ENCODE peak calls at places on chromosome 22, in four cellular contexts. K is fibroblast of lung, T is IMR-90, C is A549. D is an unnamed sample.

GRCh38 chr22:21041937-21042336 is 3.8 kb upstream of the LRRC74B start:
- DNase-seq in K (peak; percentile 34), T (peak; percentile 76), C (no peak), D (peak; percentile 80)

GRCh38 chr22:44815099-44816070 is 63.0 kb downstream of the ARHGAP8 start:
- DNase-seq in K (no peak), T (no peak), C (no peak), D (no peak)

GRCh38 chr22:50138988-50139387 is 31.5 kb upstream of the PANX2 start:
- DNase-seq in K (no peak), T (no peak), C (no peak), D (no peak)

GRCh38 chr22:43110444-43110926 is at the start of gene BIK:
- DNase-seq in K (peak; percentile 27), T (no peak), C (no peak), D (peak; percentile 44)

GRCh38 chr22:40203568-40203967 is 25.8 kb downstream of the TNRC6B start:
- DNase-seq in K (peak; percentile 34), T (peak; percentile 38), C (no peak), D (peak; percentile 52)

GRCh38 chr22:39634530-39635399 is 64.2 kb downstream of the CACNA1I start:
- DNase-seq in K (peak; percentile 72), T (peak; percentile 92), C (peak; percentile 78), D (peak; percentile 96)

GRCh38 chr22:39685336-39686177 is 115.0 kb downstream of the CACNA1I start:
- DNase-seq in K (no peak), T (no peak), C (no peak), D (no peak)

GRCh38 chr22:46678003-46678657 is 57.9 kb downstream of the GRAMD4 start:
- DNase-seq in K (no peak), T (no peak), C (no peak), D (no peak)

GRCh38 chr22:40247976-40248375 is 70.3 kb downstream of the TNRC6B start:
- DNase-seq in K (no peak), T (no peak), C (no peak), D (no peak)

GRCh38 chr22:20055144-20055543 is 24.9 kb upstream of the DGCR8 start:
- DNase-seq in K (no peak), T (no peak), C (no peak), D (no peak)

GRCh38 chr22:44384563-44384940 is 71.8 kb upstream of the SHISAL1 start:
- DNase-seq in K (no peak), T (no peak), C (no peak), D (no peak)

GRCh38 chr22:45903355-45904149 is 73.4 kb downstream of the WNT7B start:
- DNase-seq in K (peak; percentile 72), T (peak; percentile 69), C (no peak), D (peak; percentile 74)

GRCh38 chr22:37324340-37325023 is 42.2 kb downstream of the CYTH4 start:
- DNase-seq in K (no peak), T (no peak), C (no peak), D (peak; percentile 24)

GRCh38 chr22:37328017-37328416 is 45.7 kb downstream of the CYTH4 start:
- DNase-seq in K (peak; percentile 47), T (peak; percentile 93), C (no peak), D (peak; percentile 91)

GRCh38 chr22:37321288-37321687 is 39.0 kb downstream of the CYTH4 start:
- DNase-seq in K (no peak), T (no peak), C (no peak), D (peak; percentile 22)

GRCh38 chr22:37326726-37327125 is 44.4 kb downstream of the CYTH4 start:
- DNase-seq in K (no peak), T (no peak), C (no peak), D (no peak)

GRCh38 chr22:37325024-37325395 is 42.7 kb downstream of the CYTH4 start:
- DNase-seq in K (no peak), T (no peak), C (no peak), D (no peak)
- H3K4me2 ChIP-seq in K (no peak overlapping the region), T (no peak overlapping the region), C (no peak overlapping the region), D (peak overlapping the region; percentile 56)

GRCh38 chr22:49044776-49045175 is 782.9 kb downstream of the BRD1 start:
- DNase-seq in K (no peak), T (no peak), C (no peak), D (no peak)

GRCh38 chr22:49044091-49044490 is 783.6 kb downstream of the BRD1 start:
- DNase-seq in K (no peak), T (no peak), C (no peak), D (no peak)

GRCh38 chr22:49046546-49047305 is 780.9 kb downstream of the BRD1 start:
- DNase-seq in K (no peak), T (no peak), C (peak; percentile 50), D (no peak)

GRCh38 chr22:49046000-49046545 is 781.6 kb downstream of the BRD1 start:
- DNase-seq in K (no peak), T (no peak), C (no peak), D (no peak)

DNA sequence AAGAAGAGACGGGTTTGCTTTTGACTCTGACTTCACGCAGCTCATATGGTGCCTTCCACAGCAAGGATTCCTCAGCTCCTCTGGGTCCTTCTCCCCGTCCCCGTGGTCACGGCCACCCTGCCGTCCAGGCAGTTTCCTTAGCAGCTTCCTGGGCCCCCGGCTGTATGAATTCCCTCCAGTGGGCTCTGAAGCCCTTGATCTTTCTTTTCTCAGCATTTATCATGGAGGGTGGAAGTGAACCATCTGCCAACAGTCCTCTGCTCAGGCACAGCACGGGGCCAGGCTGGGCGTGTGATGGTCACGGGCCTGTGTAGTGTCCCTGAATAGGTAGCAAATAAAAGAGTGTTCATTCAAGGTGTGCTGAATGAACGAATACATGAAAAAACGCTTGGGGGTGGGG is 782.4 kb downstream of the BRD1 start:
- DNase-seq in K (no peak), T (no peak), C (no peak), D (no peak)
- H3K9me3 ChIP-seq in K (no peaks in the 10 kb centered on the region), T (peaks cover 65% of the 10 kb centered on the region), C (no peaks in the 10 kb centered on the region), D (no peaks in the 10 kb centered on the region)

GRCh38 chr22:37763012-37763411 is 44.7 kb upstream of the GCAT start:
- DNase-seq in K (no peak), T (no peak), C (no peak), D (no peak)
- H3K4me2 ChIP-seq in K (no peak overlapping the region), T (no peak overlapping the region), C (peak overlapping the region; percentile 48), D (no peak overlapping the region)

GRCh38 chr22:48720662-48721393 is 1106.8 kb downstream of the BRD1 start:
- DNase-seq in K (no peak), T (no peak), C (no peak), D (no peak)
- H3K9me3 ChIP-seq in K (no peaks in the 10 kb centered on the region), T (peaks cover 46% of the 10 kb centered on the region), C (no peaks in the 10 kb centered on the region), D (no peaks in the 10 kb centered on the region)

GRCh38 chr22:35275580-35275979 is 18.3 kb downstream of the HMGXB4 start:
- DNase-seq in K (no peak), T (peak; percentile 66), C (no peak), D (peak; percentile 49)
- H3K4me2 ChIP-seq in K (no peak overlapping the region), T (no peak overlapping the region), C (no peak overlapping the region), D (no peak overlapping the region)

DNA sequence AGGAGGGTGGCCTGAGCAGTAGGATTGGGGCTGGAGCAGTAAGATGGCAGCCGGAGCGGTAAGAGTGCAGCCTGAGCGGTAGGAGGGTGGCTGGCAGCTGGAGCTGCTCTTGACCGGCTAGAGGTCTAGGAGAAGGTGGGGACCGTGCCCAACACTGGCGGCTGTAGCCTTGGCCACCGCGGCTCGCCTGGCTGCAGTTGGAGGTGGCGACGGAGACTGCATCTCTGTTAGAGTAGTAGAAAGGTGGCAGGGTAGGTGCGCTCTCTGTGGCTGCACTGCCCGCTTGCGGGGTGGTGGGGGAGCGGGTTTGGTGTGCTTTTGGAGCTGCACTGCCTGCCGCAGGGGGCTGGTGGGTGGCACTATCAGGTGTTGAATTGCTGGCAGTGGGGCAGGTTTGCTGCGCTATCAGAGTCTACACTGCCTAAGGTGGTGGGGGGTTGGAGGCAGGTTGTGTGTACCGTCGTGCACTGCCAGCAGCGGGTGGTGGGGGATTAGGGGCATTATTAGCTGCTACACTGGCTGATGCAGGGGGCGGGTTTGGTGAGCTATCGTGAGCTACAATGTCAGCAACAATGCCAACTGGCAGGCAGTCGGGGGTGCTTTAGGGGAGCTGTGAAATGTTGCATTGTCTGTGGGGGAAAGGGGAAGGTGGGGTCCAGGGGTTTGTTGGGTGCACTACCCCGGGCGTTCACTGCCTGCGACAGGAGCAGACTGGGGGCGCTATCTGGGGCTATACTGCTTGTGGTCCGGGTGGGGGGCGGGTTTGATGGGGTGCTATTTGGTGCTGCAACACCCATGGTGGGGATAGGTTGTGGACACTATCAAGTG is 4461.3 kb upstream of the OR11H1 start:
- DNase-seq in K (no peak), T (no peak), C (no peak), D (no peak)
- H3K9me3 ChIP-seq in K (peaks cover 9% of the 10 kb centered on the region), T (peaks cover 38% of the 10 kb centered on the region), C (peaks cover 19% of the 10 kb centered on the region), D (no peaks in the 10 kb centered on the region)

DNA sequence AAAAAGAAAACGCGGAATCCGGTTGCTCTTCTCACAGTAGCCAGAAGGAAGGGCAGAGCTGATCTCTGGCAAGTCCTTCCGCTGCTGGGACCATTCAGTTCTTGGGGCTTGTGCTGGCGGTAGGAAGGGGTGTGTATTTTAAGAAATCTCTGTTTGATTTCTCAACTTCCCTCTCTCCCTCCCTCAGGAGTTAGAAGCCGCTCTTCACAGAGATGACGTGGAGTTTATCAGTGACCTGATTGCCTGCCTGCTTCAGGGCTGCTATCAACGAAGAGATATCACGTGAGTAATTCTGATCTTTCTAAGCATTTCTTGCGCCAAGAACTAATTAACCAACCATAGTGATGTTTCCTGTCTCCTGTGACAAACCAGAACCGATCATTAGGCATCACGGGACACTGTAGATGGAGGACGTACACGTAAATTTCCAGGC is 85.9 kb upstream of the SLC25A18 start:
- DNase-seq in K (peak; percentile 82), T (no peak), C (no peak), D (no peak)
- H3K4me2 ChIP-seq in K (no peak overlapping the region), T (peak overlapping the region; percentile 31), C (no peak overlapping the region), D (no peak overlapping the region)